ENCODE peak calls at places on chromosome 20, in six cellular contexts. L, E, A, R, Z and Q are unnamed samples.

GRCh38 chr20:36726168-36726567 is 19.7 kb downstream of the NDRG3 start:
- DNase-seq in L (no peak), E (no peak), A (no peak), R (no peak), Z (peak), Q (no peak)

GRCh38 chr20:59645316-59645715 is 41.0 kb downstream of the PHACTR3 start:
- DNase-seq in L (no peak), E (no peak), A (no peak), R (peak), Z (no peak), Q (no peak)

GRCh38 chr20:37131486-37131885 is 35.7 kb upstream of the RBL1 start:
- DNase-seq in L (no peak), E (no peak), A (no peak), R (no peak), Z (no peak), Q (no peak)

GRCh38 chr20:6277661-6278060 is 154.8 kb upstream of the FERMT1 start:
- DNase-seq in L (no peak), E (no peak), A (no peak), R (no peak), Z (peak), Q (no peak)

GRCh38 chr20:11401988-11402387 is 515.7 kb upstream of the BTBD3 start:
- DNase-seq in L (no peak), E (no peak), A (no peak), R (no peak), Z (no peak), Q (no peak)

GRCh38 chr20:37727247-37727956 is 33.6 kb downstream of the CTNNBL1 start:
- DNase-seq in L (no peak), E (peak), A (no peak), R (no peak), Z (peak), Q (no peak)

GRCh38 chr20:2576317-2576727 is 39.9 kb downstream of the TMC2 start:
- DNase-seq in L (no peak), E (no peak), A (no peak), R (no peak), Z (no peak), Q (no peak)

GRCh38 chr20:50339196-50339901 is 148.7 kb downstream of the CEBPB start:
- DNase-seq in L (no peak), E (no peak), A (no peak), R (peak), Z (peak), Q (no peak)

GRCh38 chr20:2237059-2237458 is 58.7 kb upstream of the TGM3 start:
- DNase-seq in L (no peak), E (no peak), A (no peak), R (peak), Z (peak), Q (no peak)

GRCh38 chr20:44615169-44615791 is 32.9 kb downstream of the PKIG start:
- DNase-seq in L (no peak), E (peak), A (no peak), R (no peak), Z (no peak), Q (no peak)

GRCh38 chr20:51059862-51060261 is 37.0 kb upstream of the KCNG1 start:
- DNase-seq in L (no peak), E (no peak), A (no peak), R (no peak), Z (no peak), Q (no peak)

GRCh38 chr20:59776059-59776603 is 157.3 kb downstream of the SYCP2 start:
- DNase-seq in L (no peak), E (no peak), A (no peak), R (no peak), Z (no peak), Q (no peak)

GRCh38 chr20:37904008-37904675 is 1.2 kb downstream of the VSTM2L start:
- DNase-seq in L (no peak), E (no peak), A (no peak), R (no peak), Z (no peak), Q (no peak)

GRCh38 chr20:15507151-15507550 is 1066.1 kb downstream of the KIF16B start:
- DNase-seq in L (no peak), E (no peak), A (no peak), R (no peak), Z (no peak), Q (no peak)

GRCh38 chr20:12591949-12592470 is 416.8 kb upstream of the SPTLC3 start:
- DNase-seq in L (no peak), E (peak), A (no peak), R (no peak), Z (no peak), Q (no peak)

GRCh38 chr20:3663031-3663701 is at the start of gene GFRA4:
- DNase-seq in L (no peak), E (no peak), A (no peak), R (peak), Z (no peak), Q (no peak)

GRCh38 chr20:46367234-46367633 is 39.2 kb downstream of the ELMO2 start:
- DNase-seq in L (no peak), E (no peak), A (no peak), R (no peak), Z (no peak), Q (no peak)

GRCh38 chr20:37501940-37502339 is 19.1 kb upstream of the NNAT start:
- DNase-seq in L (no peak), E (no peak), A (no peak), R (no peak), Z (no peak), Q (no peak)

GRCh38 chr20:43751167-43752050 is 24.6 kb upstream of the GTSF1L start:
- DNase-seq in L (no peak), E (no peak), A (peak), R (no peak), Z (peak), Q (no peak)

GRCh38 chr20:13325033-13325432 is 104.0 kb downstream of the ISM1 start:
- DNase-seq in L (no peak), E (peak), A (no peak), R (no peak), Z (peak), Q (no peak)

GRCh38 chr20:13771853-13772453 is 12.8 kb downstream of the ESF1 start:
- DNase-seq in L (no peak), E (no peak), A (no peak), R (no peak), Z (peak), Q (no peak)

GRCh38 chr20:47544240-47544639 is 42.6 kb downstream of the NCOA3 start:
- DNase-seq in L (no peak), E (no peak), A (no peak), R (no peak), Z (peak), Q (no peak)

GRCh38 chr20:41958391-41958790 is 340.2 kb upstream of the CHD6 start:
- DNase-seq in L (no peak), E (no peak), A (no peak), R (no peak), Z (no peak), Q (no peak)

GRCh38 chr20:63807654-63808053 is 23.4 kb downstream of the ZBTB46 start:
- DNase-seq in L (no peak), E (no peak), A (no peak), R (no peak), Z (no peak), Q (no peak)